ENCODE peak calls at places on chromosomes 11 and 22, in five cellular contexts. R, W, Y, D and A are unnamed samples.

GRCh38 chr11:72523991-72524390 is 89.7 kb upstream of the CLPB start:
- DNase-seq in D (no peak), Y (no peak), W (no peak), R (no peak), A (no peak)

GRCh38 chr11:15091620-15092019 is 18.2 kb downstream of the CALCB start:
- DNase-seq in W (no peak), R (no peak), D (no peak), Y (no peak), A (no peak)

GRCh38 chr22:37079668-37080171 is 28.2 kb downstream of the KCTD17 start:
- DNase-seq in W (peak; percentile 16), Y (no peak), D (peak; percentile 73), R (peak; percentile 41), A (peak; percentile 21)

GRCh38 chr11:29012507-29012906 is 904.3 kb downstream of the METTL15 start:
- DNase-seq in D (no peak), W (no peak), R (no peak), Y (no peak), A (no peak)

GRCh38 chr11:16800382-16800781 is 61.9 kb downstream of the C11orf58 start:
- DNase-seq in D (no peak), W (no peak), R (no peak), Y (no peak), A (no peak)

GRCh38 chr22:29786026-29786425 is 18.9 kb downstream of the UQCR10 start:
- DNase-seq in W (no peak), D (no peak), Y (no peak), R (peak; percentile 66), A (no peak)

GRCh38 chr22:47048123-47049077 is 285.9 kb downstream of the TBC1D22A start:
- DNase-seq in R (no peak), W (no peak), D (peak; percentile 28), Y (no peak), A (no peak)

GRCh38 chr11:71556018-71556417 is 7.8 kb downstream of the KRTAP5-9 start:
- DNase-seq in Y (no peak), W (no peak), R (no peak), D (no peak), A (no peak)

GRCh38 chr11:93054279-93054678 is 84.8 kb downstream of the MTNR1B start:
- DNase-seq in R (no peak), D (no peak), Y (no peak), W (no peak), A (peak; percentile 11)

GRCh38 chr11:126303623-126304456 is at the start of gene DCPS:
- DNase-seq in Y (peak; percentile 91), D (peak; percentile 94), R (peak; percentile 92), W (peak; percentile 89), A (peak; percentile 86)

DNA sequence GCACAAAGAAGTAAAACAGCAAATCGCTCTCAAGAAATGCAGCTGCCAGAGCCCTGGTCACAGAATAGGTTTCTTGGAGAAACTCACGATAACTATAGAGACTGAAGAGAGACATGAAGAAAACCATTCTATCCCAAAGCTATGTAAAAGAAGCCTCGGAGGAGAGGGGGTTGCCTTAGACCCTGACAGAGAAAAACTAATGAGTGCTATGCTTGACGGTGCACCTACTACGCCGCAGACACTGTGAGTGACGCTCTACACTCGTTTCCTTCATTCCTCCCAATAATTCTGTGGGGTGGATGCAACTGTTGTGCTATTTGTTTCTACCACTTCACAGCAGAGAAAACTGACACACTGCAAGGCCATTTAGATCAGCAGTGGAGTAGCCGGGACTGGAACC is 121.8 kb downstream of the ETS1 start:
- DNase-seq in Y (no peak), D (no peak), R (no peak), W (no peak), A (no peak)
- H3K36me3 ChIP-seq in Y (no peaks in the 10 kb centered on the region), D (no peaks in the 10 kb centered on the region), R (peaks cover 54% of the 10 kb centered on the region), W (peaks cover 86% of the 10 kb centered on the region), A (peaks cover 51% of the 10 kb centered on the region)

DNA sequence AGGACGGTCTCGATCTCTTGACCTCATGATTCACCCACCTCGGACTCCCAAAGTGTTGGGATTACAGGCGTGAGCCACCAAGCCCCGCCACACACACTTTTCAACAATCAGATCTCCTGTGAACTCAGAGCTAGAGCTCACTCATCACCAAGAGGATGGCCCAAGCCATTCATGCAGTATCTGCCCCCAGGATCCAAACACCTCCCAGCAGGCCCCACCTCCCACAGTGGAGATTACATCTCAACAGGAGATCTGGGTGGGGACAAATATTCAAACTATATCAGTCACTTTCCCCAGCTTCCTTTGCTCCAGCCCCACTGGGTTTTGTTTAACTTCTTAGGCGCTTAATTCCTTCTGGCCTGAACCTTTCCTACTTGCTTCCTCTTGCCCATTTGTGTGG is 26.3 kb upstream of the SORL1 start:
- DNase-seq in Y (no peak), R (no peak), W (no peak), D (no peak), A (no peak)
- H3K36me3 ChIP-seq in Y (no peaks in the 10 kb centered on the region), R (no peaks in the 10 kb centered on the region), W (no peaks in the 10 kb centered on the region), D (no peaks in the 10 kb centered on the region), A (no peaks in the 10 kb centered on the region)

DNA sequence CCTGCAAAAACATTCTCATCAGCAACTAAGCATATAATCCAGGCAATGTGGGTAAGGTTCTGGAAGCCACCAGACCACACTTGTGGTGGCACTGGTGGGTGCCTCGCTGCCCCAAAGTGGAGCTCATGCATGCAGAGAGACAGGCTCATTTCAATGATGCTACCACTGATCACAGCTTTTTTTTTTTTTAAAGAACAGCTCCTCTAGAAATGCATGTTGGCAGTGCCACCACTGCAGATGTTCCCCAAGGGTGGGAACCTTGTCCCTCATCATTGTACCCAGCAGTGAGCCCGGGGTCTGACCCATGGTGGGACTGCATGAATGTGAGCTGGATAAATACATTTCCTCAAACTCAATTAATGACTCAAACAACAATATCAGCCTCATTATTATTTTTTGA is 31.1 kb upstream of the SERPIND1 start:
- DNase-seq in R (no peak), W (no peak), Y (no peak), D (no peak), A (no peak)
- H3K36me3 ChIP-seq in R (peaks cover 95% of the 10 kb centered on the region), W (peaks cover 84% of the 10 kb centered on the region), Y (peaks cover 3% of the 10 kb centered on the region), D (peaks cover 2% of the 10 kb centered on the region), A (peaks cover 36% of the 10 kb centered on the region)

DNA sequence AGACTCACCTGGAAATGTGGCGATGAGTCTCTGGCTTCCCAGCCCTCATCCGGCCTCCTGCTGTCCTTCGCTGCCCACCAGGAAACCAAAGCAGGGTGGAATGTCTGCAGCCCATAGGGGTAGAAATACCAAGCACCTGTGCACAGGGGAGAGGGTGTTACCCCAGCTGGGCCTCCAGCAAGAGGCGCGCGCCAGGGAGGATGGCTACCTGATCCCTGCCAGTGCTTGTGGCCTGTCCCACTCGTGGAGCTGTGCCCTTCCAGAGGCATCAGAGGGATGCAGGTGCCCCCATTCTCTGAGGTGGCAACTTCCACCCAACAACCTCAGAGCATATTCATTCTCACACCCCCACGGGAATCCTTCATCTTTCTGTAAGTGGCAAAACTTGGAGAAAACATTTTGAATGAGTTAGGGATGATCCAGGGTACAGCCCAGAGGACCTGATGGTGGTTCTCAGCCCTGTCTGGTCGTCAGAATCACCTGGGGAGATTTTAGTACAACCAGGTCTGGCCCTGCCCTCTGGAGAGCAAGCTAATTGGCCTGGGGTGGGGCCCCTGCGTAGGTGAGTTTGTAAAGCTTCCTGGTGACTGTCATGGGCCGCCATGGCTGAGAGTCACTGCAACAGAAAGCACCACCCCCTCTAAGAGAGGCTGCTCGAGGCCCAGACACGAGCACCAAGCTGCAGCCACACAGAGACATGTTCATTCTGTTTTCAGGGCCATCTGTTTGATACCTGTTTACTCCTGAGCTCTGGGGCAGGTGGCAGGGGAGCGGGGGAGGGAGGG is 9.9 kb downstream of the SUN2 start:
- DNase-seq in W (no peak), R (no peak), Y (peak; percentile 65), D (no peak), A (no peak)
- H3K36me3 ChIP-seq in W (peaks cover 100% of the 10 kb centered on the region), R (peaks cover 100% of the 10 kb centered on the region), Y (peaks cover 41% of the 10 kb centered on the region), D (peaks cover 6% of the 10 kb centered on the region), A (peaks cover 56% of the 10 kb centered on the region)

GRCh38 chr11:118902336-118903203 is 18.9 kb downstream of the CXCR5 start:
- DNase-seq in D (no peak), Y (no peak), W (no peak), R (no peak), A (no peak)
- H3K36me3 ChIP-seq in D (no peaks in the 10 kb centered on the region), Y (peaks cover 4% of the 10 kb centered on the region), W (peaks cover 94% of the 10 kb centered on the region), R (peaks cover 100% of the 10 kb centered on the region), A (peaks cover 64% of the 10 kb centered on the region)

GRCh38 chr11:68593441-68593840 is 90.9 kb upstream of the GAL start:
- DNase-seq in W (no peak), R (no peak), Y (no peak), D (no peak), A (no peak)
- H3K36me3 ChIP-seq in W (peaks cover 100% of the 10 kb centered on the region), R (peaks cover 99% of the 10 kb centered on the region), Y (peaks cover 31% of the 10 kb centered on the region), D (peaks cover 3% of the 10 kb centered on the region), A (peaks cover 48% of the 10 kb centered on the region)

DNA sequence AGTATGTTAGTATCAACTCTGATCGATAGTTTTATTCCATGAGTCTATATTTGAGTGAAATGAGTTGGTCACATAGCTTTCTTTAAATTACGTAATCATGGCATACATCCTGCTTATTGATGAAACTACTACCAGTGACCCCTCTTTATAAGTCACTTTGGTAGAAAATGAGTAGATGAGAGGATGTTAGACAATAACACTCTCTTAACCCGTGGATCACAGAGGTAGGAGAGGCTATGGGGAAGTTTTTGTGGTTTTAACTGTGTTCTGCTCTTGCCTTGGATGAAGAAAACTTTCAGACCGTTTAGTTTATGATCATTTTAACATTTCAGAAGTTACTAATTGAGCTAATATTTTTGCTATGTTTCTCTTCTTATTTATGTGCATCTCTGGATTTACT is 34.0 kb downstream of the TBCEL start:
- DNase-seq in R (no peak), Y (no peak), W (no peak), D (no peak), A (no peak)
- H3K36me3 ChIP-seq in R (peaks cover 87% of the 10 kb centered on the region), Y (no peaks in the 10 kb centered on the region), W (peaks cover 100% of the 10 kb centered on the region), D (no peaks in the 10 kb centered on the region), A (peaks cover 17% of the 10 kb centered on the region)

DNA sequence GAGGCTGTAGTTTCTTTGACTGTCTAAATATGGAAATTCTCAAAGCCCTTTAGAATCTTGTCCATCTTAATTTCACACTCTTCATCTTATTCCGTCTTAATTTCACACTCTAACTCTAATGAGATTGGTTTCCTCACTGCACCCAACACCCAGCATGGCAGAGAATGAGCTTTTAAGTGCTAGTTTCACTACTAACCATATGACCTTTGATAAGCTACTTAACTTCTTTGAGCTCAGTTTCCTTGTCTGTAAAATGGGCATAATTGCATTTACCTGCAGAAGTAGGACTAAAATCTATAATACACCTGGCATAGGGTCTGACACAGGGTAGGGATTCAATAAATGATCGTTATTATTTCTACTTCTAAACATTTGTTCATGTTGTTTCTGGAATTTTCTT is 30.4 kb downstream of the TBCEL start:
- DNase-seq in R (no peak), W (no peak), Y (no peak), D (no peak), A (no peak)
- H3K36me3 ChIP-seq in R (peaks cover 65% of the 10 kb centered on the region), W (peaks cover 99% of the 10 kb centered on the region), Y (no peaks in the 10 kb centered on the region), D (no peaks in the 10 kb centered on the region), A (peaks cover 13% of the 10 kb centered on the region)

GRCh38 chr11:63762662-63763505 is 5.7 kb downstream of the ZFTA start:
- DNase-seq in D (peak; percentile 65), R (peak; percentile 54), W (peak; percentile 35), Y (peak; percentile 64), A (no peak)

GRCh38 chr11:63763506-63764200 is 4.9 kb downstream of the ZFTA start:
- DNase-seq in D (peak; percentile 55), Y (peak; percentile 27), W (peak; percentile 32), R (no peak), A (no peak)

GRCh38 chr11:63765688-63766241 is 2.8 kb downstream of the ZFTA start:
- DNase-seq in R (no peak), Y (peak; percentile 36), W (peak; percentile 6), D (no peak), A (no peak)

GRCh38 chr11:63764712-63765631 is 3.6 kb downstream of the ZFTA start:
- DNase-seq in D (peak; percentile 49), R (no peak), W (peak; percentile 6), Y (peak; percentile 81), A (no peak)

GRCh38 chr11:63764201-63764711 is 4.3 kb downstream of the ZFTA start:
- DNase-seq in Y (no peak), D (peak; percentile 55), W (no peak), R (no peak), A (no peak)
- H3K36me3 ChIP-seq in Y (no peaks in the 10 kb centered on the region), D (no peaks in the 10 kb centered on the region), W (peaks cover 32% of the 10 kb centered on the region), R (peaks cover 10% of the 10 kb centered on the region), A (peaks cover 22% of the 10 kb centered on the region)